ENCODE peak calls at places on chromosome 4, in five cellular contexts. F, R, K, T and A are unnamed samples.

GRCh38 chr4:68038272-68038671 is 75.0 kb upstream of the TMPRSS11A start:
- DNase-seq in F (no peak), R (no peak), K (no peak), T (no peak), A (no peak)

GRCh38 chr4:150280081-150280950 is 202.1 kb downstream of the DCLK2 start:
- DNase-seq in F (peak), R (peak), K (peak), T (peak), A (peak)

GRCh38 chr4:138062929-138063328 is 179.2 kb downstream of the SLC7A11 start:
- DNase-seq in F (peak), R (no peak), K (peak), T (peak), A (no peak)

GRCh38 chr4:140291259-140291658 is 82.2 kb upstream of the SCOC start:
- DNase-seq in F (no peak), R (no peak), K (no peak), T (peak), A (no peak)

GRCh38 chr4:101183658-101184373 is 163.5 kb downstream of the PPP3CA start:
- DNase-seq in F (no peak), R (no peak), K (no peak), T (no peak), A (no peak)

GRCh38 chr4:119626420-119626819 is 2.2 kb downstream of the PDE5A start:
- DNase-seq in F (no peak), R (no peak), K (no peak), T (no peak), A (no peak)

GRCh38 chr4:47531241-47531953 is 46.3 kb downstream of the ATP10D start:
- DNase-seq in F (peak), R (peak), K (peak), T (peak), A (peak)

GRCh38 chr4:98659106-98659592 is 738 bp upstream of the TSPAN5 start:
- DNase-seq in F (peak), R (no peak), K (no peak), T (no peak), A (no peak)

GRCh38 chr4:137025484-137026059 is 506.7 kb downstream of the PCDH18 start:
- DNase-seq in F (no peak), R (no peak), K (no peak), T (no peak), A (no peak)

GRCh38 chr4:140937866-140938265 is 181.7 kb upstream of the TBC1D9 start:
- DNase-seq in F (peak), R (peak), K (no peak), T (peak), A (no peak)

GRCh38 chr4:124278477-124278876 is 434.1 kb downstream of the ANKRD50 start:
- DNase-seq in F (peak), R (peak), K (no peak), T (no peak), A (peak)

GRCh38 chr4:3462321-3462789 is 751 bp upstream of the DOK7 start:
- DNase-seq in F (no peak), R (no peak), K (no peak), T (no peak), A (no peak)

GRCh38 chr4:141610365-141610764 is 26.0 kb upstream of the IL15 start:
- DNase-seq in F (no peak), R (no peak), K (no peak), T (no peak), A (no peak)

GRCh38 chr4:112862318-112862674 is 187.2 kb upstream of the ANK2 start:
- DNase-seq in F (no peak), R (no peak), K (no peak), T (no peak), A (no peak)

GRCh38 chr4:52372747-52373146 is 286.4 kb downstream of the USP46 start:
- DNase-seq in F (no peak), R (no peak), K (no peak), T (no peak), A (no peak)

GRCh38 chr4:37928896-37929537 is 31.2 kb upstream of the PTTG2 start:
- DNase-seq in F (peak), R (no peak), K (no peak), T (no peak), A (no peak)

GRCh38 chr4:7734651-7735260 is 204.9 kb downstream of the AFAP1 start:
- DNase-seq in F (no peak), R (no peak), K (no peak), T (no peak), A (no peak)

GRCh38 chr4:113951263-113951662 is 28.2 kb downstream of the ARSJ start:
- DNase-seq in F (peak), R (no peak), K (no peak), T (peak), A (peak)

GRCh38 chr4:133865606-133866327 is 335.8 kb downstream of the PABPC4L start:
- DNase-seq in F (peak), R (peak), K (peak), T (peak), A (peak)

GRCh38 chr4:133565379-133565778 is 416.3 kb downstream of the PCDH10 start:
- DNase-seq in F (peak), R (no peak), K (peak), T (no peak), A (peak)

GRCh38 chr4:70518269-70518668 is at the start of gene AMTN:
- DNase-seq in F (no peak), R (no peak), K (no peak), T (no peak), A (no peak)

GRCh38 chr4:182085051-182085480 is 158.1 kb upstream of the TENM3 start:
- DNase-seq in F (peak), R (no peak), K (no peak), T (no peak), A (peak)

GRCh38 chr4:153521995-153522799 is 56.0 kb downstream of the TMEM131L start:
- DNase-seq in F (no peak), R (no peak), K (no peak), T (no peak), A (no peak)

GRCh38 chr4:122851568-122851967 is 24.9 kb downstream of the FGF2 start:
- DNase-seq in F (no peak), R (no peak), K (no peak), T (no peak), A (no peak)

GRCh38 chr4:88659061-88659889 is 38.4 kb downstream of the NAP1L5 start:
- DNase-seq in F (peak), R (peak), K (peak), T (peak), A (peak)

GRCh38 chr4:122814426-122814825 is 12.2 kb upstream of the FGF2 start:
- DNase-seq in F (no peak), R (no peak), K (no peak), T (no peak), A (no peak)

GRCh38 chr4:169492436-169493163 is 119.8 kb downstream of the NEK1 start:
- DNase-seq in F (peak), R (peak), K (peak), T (peak), A (peak)

GRCh38 chr4:172202480-172203076 is 389.4 kb downstream of the GALNTL6 start:
- DNase-seq in F (peak), R (peak), K (peak), T (peak), A (peak)

GRCh38 chr4:178917756-178918155 is 1475.5 kb upstream of the AGA start:
- DNase-seq in F (no peak), R (no peak), K (no peak), T (no peak), A (no peak)

GRCh38 chr4:125168531-125168930 is 146.2 kb upstream of the FAT4 start:
- DNase-seq in F (no peak), R (no peak), K (no peak), T (peak), A (no peak)

GRCh38 chr4:67558493-67558892 is at the start of gene STAP1:
- DNase-seq in F (no peak), R (no peak), K (no peak), T (no peak), A (no peak)

GRCh38 chr4:115110191-115111166 is 2.9 kb downstream of the NDST4 start:
- DNase-seq in F (peak), R (no peak), K (no peak), T (no peak), A (no peak)

GRCh38 chr4:109649872-109650271 is 53.4 kb downstream of the CASP6 start:
- DNase-seq in F (no peak), R (no peak), K (no peak), T (no peak), A (no peak)

GRCh38 chr4:139452000-139452399 is 1.9 kb upstream of the RAB33B start:
- DNase-seq in F (no peak), R (no peak), K (peak), T (no peak), A (no peak)

GRCh38 chr4:139910106-139910505 is 243.9 kb downstream of the MAML3 start:
- DNase-seq in F (no peak), R (no peak), K (no peak), T (peak), A (no peak)

GRCh38 chr4:139764192-139764591 is 98.6 kb downstream of the MGST2 start:
- DNase-seq in F (no peak), R (no peak), K (no peak), T (no peak), A (no peak)

GRCh38 chr4:93649828-93650227 is 178.7 kb upstream of the ATOH1 start:
- DNase-seq in F (no peak), R (no peak), K (no peak), T (no peak), A (no peak)

GRCh38 chr4:78551420-78552351 is at the start of gene ANXA3:
- DNase-seq in F (no peak), R (no peak), K (peak), T (no peak), A (no peak)

GRCh38 chr4:67273676-67274075 is 271.6 kb downstream of the CENPC start:
- DNase-seq in F (no peak), R (no peak), K (no peak), T (no peak), A (no peak)

DNA sequence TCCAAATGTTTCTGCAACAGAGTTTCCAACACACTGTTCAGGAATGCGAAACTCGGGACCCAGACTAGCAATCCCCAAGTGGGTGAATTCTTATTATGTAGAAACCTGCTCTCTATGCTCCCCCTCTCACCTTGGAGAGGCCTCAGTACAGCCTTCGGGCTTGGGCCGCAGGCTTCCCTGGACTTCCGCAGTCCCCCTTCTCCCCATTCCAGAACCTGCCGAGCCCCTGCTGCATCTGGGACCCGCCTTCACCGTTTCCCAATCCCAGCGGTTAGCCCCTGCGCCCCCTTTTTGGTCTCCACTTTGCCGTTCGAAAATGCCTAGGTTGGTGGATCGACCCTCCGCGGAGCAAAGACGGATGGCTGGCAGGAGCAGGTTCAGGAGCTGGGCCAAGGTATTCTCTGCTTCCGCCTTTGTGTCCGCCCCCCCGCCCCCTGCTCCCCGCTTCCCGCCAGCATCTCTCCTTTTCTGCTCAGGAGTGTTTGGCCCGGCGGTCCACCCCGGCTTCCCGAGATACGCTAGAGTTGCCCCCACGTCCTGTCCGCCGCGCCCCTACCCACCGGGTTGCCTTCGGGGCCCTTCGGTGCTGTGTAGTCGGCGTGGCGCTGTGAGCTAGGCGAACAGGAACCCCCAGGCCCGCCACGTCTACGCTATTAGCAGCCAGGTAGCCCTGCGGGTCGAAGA is 11.5 kb downstream of the HAND2 start:
- DNase-seq in F (no peak), R (no peak), K (no peak), T (no peak), A (no peak)
- H3K4me3 ChIP-seq in F (no peak), R (no peak), K (no peak), T (no peak), A (no peak)

GRCh38 chr4:126916626-126917140 is 716.1 kb upstream of the INTU start:
- DNase-seq in F (peak), R (peak), K (no peak), T (peak), A (peak)
- H3K4me3 ChIP-seq in F (no peak), R (peak), K (no peak), T (peak), A (peak)

GRCh38 chr4:156971168-156971601 is 414 bp downstream of the PDGFC start:
- DNase-seq in F (no peak), R (no peak), K (no peak), T (no peak), A (no peak)

GRCh38 chr4:156970501-156971167 is 965 bp downstream of the PDGFC start:
- DNase-seq in F (no peak), R (no peak), K (peak), T (peak), A (no peak)

GRCh38 chr4:156971623-156972369 is at the start of gene PDGFC:
- DNase-seq in F (peak), R (no peak), K (peak), T (peak), A (no peak)

GRCh38 chr4:156969136-156969535 is 2.5 kb downstream of the PDGFC start:
- DNase-seq in F (no peak), R (no peak), K (no peak), T (no peak), A (no peak)

DNA sequence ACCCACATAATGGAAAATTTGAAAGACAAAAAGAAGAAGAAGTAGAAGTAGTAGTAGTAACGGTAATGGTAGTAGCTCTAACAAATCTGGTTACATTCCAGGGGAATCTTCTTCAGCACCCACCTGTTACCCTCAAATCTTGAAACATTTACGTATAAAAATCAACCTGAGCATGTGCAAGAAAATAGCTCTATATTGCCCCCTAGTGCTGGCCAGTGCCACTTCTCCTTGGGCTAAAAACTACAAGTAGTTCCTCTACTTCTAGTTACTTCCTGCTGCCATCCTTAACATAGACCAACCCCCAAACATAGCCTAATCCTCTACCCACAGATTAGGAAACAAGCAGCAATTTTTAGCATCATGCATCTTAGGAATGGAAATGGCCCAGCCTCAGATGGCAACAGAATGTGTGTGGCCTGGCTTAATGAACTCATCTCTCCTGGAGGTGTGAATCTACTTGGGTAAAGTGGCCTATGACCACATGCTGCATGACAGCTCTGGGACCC is 3.1 kb downstream of the PDGFC start:
- DNase-seq in F (peak), R (peak), K (peak), T (peak), A (peak)
- H3K4me3 ChIP-seq in F (peak), R (peak), K (no peak), T (peak), A (peak)

GRCh38 chr4:929096-929765 is 2.9 kb downstream of the GAK start:
- DNase-seq in F (no peak), R (no peak), K (no peak), T (no peak), A (no peak)
- H3K4me3 ChIP-seq in F (no peak), R (no peak), K (no peak), T (no peak), A (no peak)

DNA sequence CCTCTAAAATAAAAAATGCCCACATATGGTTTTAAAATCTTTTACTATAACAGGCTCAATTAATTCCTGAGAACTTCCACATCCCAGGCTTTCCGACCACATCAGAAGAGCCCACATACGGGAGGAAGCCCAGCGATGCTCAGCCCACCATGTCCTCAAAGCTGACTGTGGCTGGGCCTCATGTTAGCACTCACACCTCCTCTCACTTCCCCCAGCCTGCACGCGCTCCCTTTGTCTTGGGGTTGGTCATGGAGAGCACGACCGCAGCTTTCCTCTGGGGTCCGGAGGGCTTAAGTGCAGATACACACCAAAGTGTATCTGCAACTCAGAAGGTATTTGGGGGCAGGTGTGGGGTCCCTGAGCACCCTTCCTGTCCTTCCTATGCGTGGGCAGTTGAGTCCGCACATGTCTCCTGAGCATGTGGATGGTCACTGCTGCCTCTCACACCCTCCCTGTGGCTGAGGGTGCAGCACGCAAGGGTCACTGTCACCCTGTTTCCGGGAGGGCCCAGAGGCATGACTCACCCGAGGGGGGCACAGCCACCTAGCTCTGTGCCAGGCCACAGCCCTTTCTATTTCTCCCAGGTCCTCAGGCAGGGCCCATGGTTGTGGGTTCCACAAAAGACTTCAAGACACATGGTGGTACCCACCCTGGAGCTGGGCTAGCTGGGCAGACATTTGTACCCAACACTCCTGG is 21.2 kb downstream of the WDR1 start:
- DNase-seq in F (no peak), R (no peak), K (no peak), T (no peak), A (no peak)
- H3K4me3 ChIP-seq in F (no peak), R (no peak), K (no peak), T (no peak), A (no peak)

GRCh38 chr4:128639586-128640270 is 169.8 kb upstream of the JADE1 start:
- DNase-seq in F (no peak), R (no peak), K (no peak), T (no peak), A (no peak)
- H3K4me3 ChIP-seq in F (no peak), R (no peak), K (no peak), T (no peak), A (no peak)

GRCh38 chr4:65018313-65018712 is 609.1 kb upstream of the TECRL start:
- DNase-seq in F (no peak), R (no peak), K (no peak), T (no peak), A (no peak)

GRCh38 chr4:65028592-65028991 is 619.3 kb upstream of the TECRL start:
- DNase-seq in F (no peak), R (no peak), K (no peak), T (no peak), A (no peak)

GRCh38 chr4:65021737-65022136 is 612.5 kb upstream of the TECRL start:
- DNase-seq in F (no peak), R (no peak), K (no peak), T (no peak), A (no peak)

DNA sequence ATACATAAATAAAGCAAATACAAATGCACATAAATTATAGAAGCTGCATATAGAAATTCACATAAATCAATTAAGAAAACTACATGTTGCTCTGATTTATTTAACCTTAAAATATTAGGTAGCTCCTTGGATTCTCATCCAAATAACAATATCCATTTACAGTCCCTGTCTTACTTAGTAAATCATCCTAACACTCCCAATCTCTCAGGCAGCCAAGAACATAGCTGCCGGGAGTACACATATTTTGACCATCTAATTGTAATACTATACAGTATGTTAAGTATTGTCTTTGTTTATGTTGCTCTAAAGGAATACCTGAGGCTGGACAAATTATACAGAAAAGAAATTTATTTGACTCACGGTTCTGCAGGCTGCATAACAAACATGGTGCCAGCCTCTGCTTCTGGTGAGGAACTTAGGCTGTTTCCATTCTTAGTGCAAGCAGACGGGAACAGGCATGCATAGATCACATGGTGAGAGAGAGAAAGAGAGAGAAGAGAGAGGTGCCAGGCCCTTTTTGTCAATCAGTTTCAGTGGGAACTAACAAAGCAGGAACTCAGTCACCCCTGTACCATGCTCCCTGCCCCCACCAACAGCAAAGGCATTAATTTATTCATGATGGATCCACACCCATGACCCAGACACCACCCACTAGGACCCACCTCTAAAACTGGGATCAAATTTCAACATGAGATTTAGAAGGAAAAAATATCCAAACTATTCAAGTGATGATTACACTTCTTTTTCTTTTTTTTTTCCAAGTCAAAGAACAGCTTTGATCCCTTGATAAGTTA is 614.8 kb upstream of the TECRL start:
- DNase-seq in F (no peak), R (no peak), K (no peak), T (no peak), A (no peak)
- H3K4me3 ChIP-seq in F (no peak), R (no peak), K (no peak), T (no peak), A (no peak)

GRCh38 chr4:25875281-25875745 is 12.5 kb upstream of the SEL1L3 start:
- DNase-seq in F (no peak), R (no peak), K (no peak), T (no peak), A (no peak)
- H3K4me3 ChIP-seq in F (no peak), R (no peak), K (no peak), T (no peak), A (no peak)